ENCODE peak calls at places on chromosomes 12 and 14, in seven cellular contexts. B is 8988T; I is RPMI7951; P is stimulated activated CD4-positive, alpha-beta T cell treated with anti-CD3 and anti-CD28 coated beads, Interleukin-4, amount 100 ng/mL, for 4 hours; S is HL-60; W is heart right ventricle; T is hepatocyte. C is an unnamed sample.

GRCh38 chr12:123131879-123132402 is 18.9 kb downstream of the PITPNM2 start:
- DNase-seq in I (no peak), B (no peak), S (no peak), T (no peak), W (no peak), P (peak), C (no peak)

GRCh38 chr14:61510736-61511557 is 184.4 kb upstream of the HIF1A start:
- DNase-seq in P (no peak), B (no peak), T (no peak), I (no peak), W (no peak), S (no peak), C (no peak)

GRCh38 chr14:67441672-67442071 is 29.7 kb upstream of the PLEK2 start:
- DNase-seq in W (no peak), P (no peak), I (no peak), S (no peak), T (no peak), B (no peak), C (no peak)

GRCh38 chr14:101506211-101506920 is 54.9 kb upstream of the DIO3 start:
- DNase-seq in T (no peak), P (no peak), B (no peak), I (no peak), S (no peak), W (no peak), C (no peak)

GRCh38 chr12:3704512-3705348 is 48.2 kb downstream of the CRACR2A start:
- DNase-seq in B (no peak), P (no peak), T (no peak), W (no peak), S (peak), I (peak), C (peak)

GRCh38 chr14:101070540-101071492 is 167.3 kb upstream of the RTL1 start:
- DNase-seq in W (no peak), P (no peak), B (peak), S (no peak), I (no peak), T (no peak), C (no peak)

GRCh38 chr14:94278732-94279131 is 14.3 kb downstream of the SERPINA10 start:
- DNase-seq in I (no peak), P (no peak), T (no peak), S (no peak), W (no peak), B (no peak), C (no peak)

GRCh38 chr12:62783881-62784280 is 151.1 kb downstream of the PPM1H start:
- DNase-seq in B (no peak), T (no peak), S (no peak), I (peak), W (no peak), P (no peak), C (no peak)

GRCh38 chr14:41280745-41281144 is 325.9 kb upstream of the LRFN5 start:
- DNase-seq in P (no peak), W (no peak), T (peak), B (no peak), S (no peak), I (no peak), C (no peak)

GRCh38 chr12:106369624-106370346 is 12.2 kb downstream of the POLR3B start:
- DNase-seq in W (no peak), B (no peak), P (no peak), I (peak), S (no peak), T (peak), C (peak)

GRCh38 chr12:54421175-54421872 is 2.3 kb upstream of the ITGA5 start:
- DNase-seq in S (no peak), I (peak), P (no peak), B (no peak), T (no peak), W (peak), C (no peak)

GRCh38 chr12:115149279-115149678 is 465.3 kb upstream of the TBX3 start:
- DNase-seq in S (no peak), T (no peak), B (no peak), P (no peak), I (peak), W (no peak), C (no peak)

GRCh38 chr12:32197421-32197820 is 90.8 kb downstream of the BICD1 start:
- DNase-seq in S (no peak), W (no peak), B (no peak), P (no peak), T (no peak), I (peak), C (no peak)

GRCh38 chr12:104190151-104190550 is 25.4 kb upstream of the TXNRD1 start:
- DNase-seq in T (no peak), P (no peak), B (no peak), I (no peak), S (no peak), W (no peak), C (no peak)

GRCh38 chr14:74018029-74018703 is 922 bp downstream of the ENTPD5 start:
- DNase-seq in I (peak), B (no peak), S (no peak), T (no peak), P (no peak), W (no peak), C (no peak)

GRCh38 chr14:77541905-77542304 is 43.3 kb upstream of the ISM2 start:
- DNase-seq in T (no peak), I (no peak), S (no peak), W (no peak), B (no peak), P (no peak), C (no peak)

GRCh38 chr12:48956279-48957140 is 777 bp downstream of the ARF3 start:
- DNase-seq in I (peak), S (peak), P (no peak), W (peak), B (peak), T (peak), C (peak)

GRCh38 chr14:67319142-67319541 is 40.5 kb downstream of the ATP6V1D start:
- DNase-seq in W (no peak), T (peak), I (no peak), B (no peak), S (no peak), P (no peak), C (no peak)

GRCh38 chr12:68591716-68592437 is 18.8 kb upstream of the RAP1B start:
- DNase-seq in W (no peak), P (no peak), I (no peak), S (no peak), T (no peak), B (no peak), C (no peak)

GRCh38 chr14:84254205-84254788 is 1275.6 kb upstream of the FLRT2 start:
- DNase-seq in B (no peak), T (peak), W (no peak), S (no peak), I (no peak), P (no peak), C (no peak)

GRCh38 chr12:119913931-119914330 is 36.8 kb upstream of the CIT start:
- DNase-seq in W (no peak), T (no peak), B (no peak), S (no peak), P (no peak), I (no peak), C (no peak)

GRCh38 chr12:57266681-57267080 is 15.7 kb upstream of the STAC3 start:
- DNase-seq in T (no peak), P (no peak), S (no peak), B (no peak), I (no peak), W (no peak), C (no peak)

GRCh38 chr12:95993907-95994306 is 2.2 kb downstream of the HAL start:
- DNase-seq in B (no peak), S (no peak), W (no peak), I (no peak), T (no peak), P (no peak), C (no peak)

C was measured in GF-D8.